ENCODE peak calls at places on chromosome 17, in six cellular contexts. V is mesendoderm, E is IMR-90, G is neuronal stem cell, S is H9, H is H1. N is an unnamed sample.

GRCh38 chr17:77546772-77547201 is 406.0 kb downstream of the SEC14L1 start:
- DNase-seq in G (no peak), E (no peak), S (peak; percentile 88), H (peak; percentile 54), V (peak; percentile 89), N (no peak)

GRCh38 chr17:278055-279028 is 74.3 kb downstream of the RPH3AL start:
- DNase-seq in H (no peak), S (no peak), V (no peak), G (no peak), E (no peak), N (no peak)

GRCh38 chr17:50406578-50406977 is 9.3 kb upstream of the LRRC59 start:
- DNase-seq in S (no peak), H (no peak), V (no peak), E (no peak), G (no peak), N (no peak)

GRCh38 chr17:31313982-31314787 is at the start of gene EVI2B:
- DNase-seq in E (peak; percentile 64), H (no peak), G (no peak), S (no peak), V (no peak), N (peak; percentile 80)

GRCh38 chr17:50109785-50110184 is 14.6 kb downstream of the PDK2 start:
- DNase-seq in V (no peak), S (no peak), H (no peak), E (no peak), G (no peak), N (no peak)

GRCh38 chr17:68572138-68572842 is 28.9 kb downstream of the FAM20A start:
- DNase-seq in S (no peak), H (no peak), E (no peak), V (no peak), G (no peak), N (peak; percentile 34)

GRCh38 chr17:8185580-8186445 is 4.2 kb downstream of the BORCS6 start:
- DNase-seq in E (peak; percentile 57), V (peak; percentile 82), G (peak; percentile 91), S (peak; percentile 92), H (no peak), N (peak; percentile 60)

GRCh38 chr17:39096435-39097158 is 54.8 kb downstream of the PLXDC1 start:
- DNase-seq in G (no peak), V (no peak), H (no peak), E (no peak), S (no peak), N (no peak)

GRCh38 chr17:49715221-49715620 is 7.5 kb upstream of the SLC35B1 start:
- DNase-seq in S (no peak), E (no peak), H (no peak), G (no peak), V (no peak), N (no peak)

GRCh38 chr17:51372345-51373004 is 112.1 kb downstream of the UTP18 start:
- DNase-seq in V (peak; percentile 93), S (peak; percentile 89), H (no peak), E (peak; percentile 73), G (no peak), N (peak; percentile 5)

GRCh38 chr17:78154903-78155811 is 9.0 kb downstream of the C17orf99 start:
- DNase-seq in V (no peak), S (no peak), G (no peak), H (no peak), E (no peak), N (no peak)

GRCh38 chr17:16199093-16199492 is 16.2 kb downstream of the NCOR1 start:
- DNase-seq in E (peak; percentile 4), V (peak; percentile 30), H (no peak), S (no peak), G (no peak), N (peak; percentile 22)

GRCh38 chr17:75512946-75513666 is 2.2 kb downstream of the CASKIN2 start:
- DNase-seq in G (no peak), H (no peak), E (peak; percentile 50), V (no peak), S (no peak), N (peak; percentile 29)

GRCh38 chr17:48113201-48113676 is 5.7 kb downstream of the SNX11 start:
- DNase-seq in H (no peak), E (no peak), G (no peak), V (no peak), S (no peak), N (no peak)

DNA sequence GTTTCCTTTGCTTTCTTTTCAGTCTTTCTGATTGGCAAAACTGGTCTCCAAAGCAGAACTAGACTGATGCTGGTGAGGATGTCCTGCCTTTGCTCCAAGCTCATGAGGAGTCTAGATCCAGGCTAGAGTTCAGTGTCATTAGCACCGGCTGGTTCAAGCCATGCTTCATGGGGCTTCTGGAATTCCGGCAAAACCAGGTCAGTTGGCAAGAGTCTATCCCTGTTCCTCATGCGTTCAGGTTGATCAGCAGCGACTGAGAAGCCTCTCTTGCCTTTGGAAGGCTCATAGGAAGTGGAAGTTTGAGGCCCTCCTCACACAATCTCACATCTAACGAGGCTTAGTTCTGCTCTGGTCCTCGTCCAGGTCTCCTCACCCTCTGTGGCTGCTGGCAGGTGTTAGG is 194.3 kb downstream of the HS3ST3A1 start:
- DNase-seq in S (no peak), H (no peak), E (no peak), G (no peak), V (no peak), N (no peak)
- H2BK120ac ChIP-seq in S (no peak overlapping the region), H (no peak overlapping the region), E (no peak overlapping the region), G (no peak overlapping the region), V (no peak overlapping the region), N (no peak overlapping the region)

GRCh38 chr17:65055280-65055707 is 1.2 kb downstream of the GNA13 start:
- DNase-seq in E (no peak), V (no peak), S (no peak), H (no peak), G (no peak), N (no peak)

GRCh38 chr17:65052585-65052984 is 4.0 kb downstream of the GNA13 start:
- DNase-seq in H (no peak), V (no peak), E (no peak), S (no peak), G (no peak), N (no peak)

GRCh38 chr17:65055708-65056638 is 567 bp downstream of the GNA13 start:
- DNase-seq in H (no peak), S (peak; percentile 51), V (peak; percentile 59), G (no peak), E (peak; percentile 22), N (peak; percentile 68)

GRCh38 chr17:65053354-65053881 is 3.1 kb downstream of the GNA13 start:
- DNase-seq in V (no peak), E (no peak), H (no peak), S (no peak), G (no peak), N (no peak)

DNA sequence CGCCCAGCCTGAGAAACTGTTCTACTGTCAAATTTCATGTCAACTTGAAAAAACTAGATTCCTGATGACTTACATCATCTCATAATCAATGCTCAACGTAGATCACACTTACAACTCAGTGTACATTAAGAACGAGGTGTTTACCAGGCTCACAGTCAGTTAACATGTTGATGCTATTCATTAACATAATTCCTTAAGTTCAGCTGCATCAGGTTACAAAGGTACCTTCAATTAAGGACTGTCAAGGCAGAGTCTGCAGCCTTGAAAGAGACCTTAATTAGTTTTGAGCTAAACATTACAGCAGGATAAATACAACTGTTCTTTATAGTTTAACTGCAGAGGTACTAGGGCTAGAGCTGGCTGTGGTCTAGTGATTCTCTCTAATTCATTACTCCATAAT is 1.9 kb downstream of the GNA13 start:
- DNase-seq in H (no peak), G (no peak), S (no peak), V (no peak), E (no peak), N (no peak)
- H3K9ac ChIP-seq in H (no peak overlapping the region), G (no peak overlapping the region), S (peak overlapping the region; percentile 4), V (peak overlapping the region; percentile 22), E (peak overlapping the region; percentile 71), N (peak overlapping the region; percentile 96)

DNA sequence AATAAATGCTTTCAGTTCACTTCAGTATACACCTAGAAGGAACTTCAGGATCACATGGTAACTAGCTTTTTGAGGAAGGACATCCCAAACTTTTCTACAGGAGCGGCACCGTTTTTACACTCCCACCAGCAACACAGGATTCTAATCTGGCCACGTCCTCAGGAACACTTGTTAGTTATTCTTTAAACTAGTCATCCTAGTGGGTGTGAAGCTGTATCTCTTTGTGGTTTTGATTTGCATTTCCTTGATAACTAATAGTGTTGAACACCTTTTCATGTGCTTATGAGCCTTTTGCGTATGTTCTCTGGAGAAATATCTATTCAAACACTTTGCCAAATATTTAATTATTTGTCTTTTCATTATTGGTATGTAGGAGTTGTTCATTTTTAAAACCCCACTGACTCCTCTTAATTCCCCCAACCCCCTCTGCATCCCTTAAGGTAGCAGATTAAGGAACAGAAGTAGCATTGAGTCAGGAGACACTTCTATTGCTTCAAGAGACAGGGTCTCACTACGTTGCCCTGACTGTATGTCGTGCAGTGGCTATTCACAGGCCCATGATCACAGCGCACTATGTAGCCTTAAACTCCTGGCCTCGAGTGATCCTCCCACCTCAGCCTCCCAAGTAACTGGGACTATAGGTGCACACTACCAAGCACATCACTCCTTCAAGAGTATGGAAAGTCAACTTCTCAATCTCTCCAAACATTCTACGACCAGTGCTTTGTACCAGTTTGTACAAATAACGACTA is 25.4 kb downstream of the YWHAE start:
- DNase-seq in H (no peak), E (no peak), S (no peak), V (no peak), G (no peak), N (no peak)
- H3K4ac ChIP-seq in H (no peak overlapping the region), E (no peak overlapping the region), S (no peak overlapping the region), V (no peak overlapping the region), G (no peak overlapping the region), N (no peak overlapping the region)

GRCh38 chr17:12730931-12731521 is 58.3 kb upstream of the ARHGAP44 start:
- DNase-seq in S (peak; percentile 89), V (peak; percentile 99), H (no peak), G (no peak), E (peak; percentile 78), N (peak; percentile 80)

GRCh38 chr17:12729086-12729485 is 60.2 kb upstream of the ARHGAP44 start:
- DNase-seq in E (no peak), G (no peak), V (no peak), S (peak; percentile 27), H (no peak), N (no peak)

GRCh38 chr17:12730421-12730820 is 58.9 kb upstream of the ARHGAP44 start:
- DNase-seq in H (no peak), E (no peak), G (no peak), S (no peak), V (no peak), N (no peak)

GRCh38 chr17:12732366-12732765 is 56.9 kb upstream of the ARHGAP44 start:
- DNase-seq in H (no peak), E (no peak), G (no peak), S (no peak), V (peak; percentile 71), N (no peak)

DNA sequence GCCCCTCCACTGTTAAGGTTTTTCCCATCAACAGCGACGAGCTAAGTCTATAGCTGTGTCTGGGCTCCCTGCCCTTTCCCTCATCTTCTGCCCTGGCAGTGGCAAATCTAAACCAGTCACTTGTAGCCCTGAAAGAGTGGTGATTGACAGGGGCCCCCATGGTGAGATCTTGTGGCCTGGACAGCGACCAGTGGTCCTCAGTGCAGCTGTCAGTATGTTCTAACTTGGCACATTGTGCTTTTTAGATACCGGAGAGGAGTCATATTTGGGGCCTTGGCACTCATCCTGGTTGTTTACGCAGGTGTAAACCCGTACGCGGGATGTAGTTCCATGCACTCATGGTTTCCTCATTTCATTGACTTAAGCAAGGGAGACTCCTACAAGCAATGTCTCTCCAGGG is 57.5 kb upstream of the ARHGAP44 start:
- DNase-seq in S (peak; percentile 30), G (no peak), V (no peak), H (no peak), E (no peak), N (no peak)
- H2BK120ac ChIP-seq in S (no peak overlapping the region), G (no peak overlapping the region), V (no peak overlapping the region), H (no peak overlapping the region), E (no peak overlapping the region), N (no peak overlapping the region)

N was measured in mesenchymal stem cell.